ENCODE peak calls at places on chromosome 13, in seven cellular contexts. M is PC-9, D is astrocyte, F is osteoblast, V is GM23338, G is H9, T is fibroblast of lung. C is an unnamed sample. For H3K79me2, the result is how much of the 10 kb centered on the place peaks cover.

GRCh38 chr13:44617648-44618047 is 41.5 kb upstream of the TSC22D1 start:
- DNase-seq in M (no peak), D (no peak), F (no peak), V (peak), G (no peak), T (no peak), C (no peak)

GRCh38 chr13:112442483-112443090 is 66.4 kb downstream of the SPACA7 start:
- DNase-seq in M (no peak), D (no peak), F (peak), V (peak), G (peak), T (no peak), C (no peak)

GRCh38 chr13:41231786-41232185 is 31.6 kb downstream of the MTRF1 start:
- DNase-seq in M (no peak), D (peak), F (no peak), V (no peak), G (no peak), T (peak), C (no peak)

GRCh38 chr13:46295531-46296464 is 84.1 kb downstream of the LRRC63 start:
- DNase-seq in M (no peak), D (peak), F (peak), V (no peak), G (no peak), T (peak), C (peak)

GRCh38 chr13:107767119-107767518 is 448.2 kb downstream of the LIG4 start:
- DNase-seq in M (peak), D (no peak), F (no peak), V (no peak), G (no peak), T (no peak), C (no peak)

GRCh38 chr13:42707003-42707402 is 74.4 kb upstream of the FAM216B start:
- DNase-seq in M (no peak), D (no peak), F (no peak), V (no peak), G (no peak), T (no peak), C (no peak)

GRCh38 chr13:113225515-113225914 is 16.1 kb downstream of the CUL4A start:
- DNase-seq in M (no peak), D (no peak), F (no peak), V (no peak), G (no peak), T (no peak), C (no peak)

GRCh38 chr13:22220186-22221160 is 549.6 kb downstream of the FGF9 start:
- DNase-seq in M (no peak), D (no peak), F (no peak), V (no peak), G (no peak), T (no peak), C (no peak)

GRCh38 chr13:45108716-45109706 is 11.3 kb upstream of the GTF2F2 start:
- DNase-seq in M (no peak), D (peak), F (peak), V (peak), G (peak), T (peak), C (no peak)

GRCh38 chr13:106567421-106568224 is at the start of gene ARGLU1:
- DNase-seq in M (peak), D (peak), F (peak), V (peak), G (peak), T (peak), C (peak)

GRCh38 chr13:90477194-90477593 is 870.3 kb upstream of the MIR17HG start:
- DNase-seq in M (no peak), D (no peak), F (no peak), V (no peak), G (no peak), T (peak), C (no peak)

GRCh38 chr13:86870388-86870966 is 800.7 kb upstream of the SLITRK5 start:
- DNase-seq in M (no peak), D (no peak), F (no peak), V (peak), G (no peak), T (no peak), C (peak)

GRCh38 chr13:27359203-27359821 is 65.1 kb upstream of the GTF3A start:
- DNase-seq in M (peak), D (no peak), F (peak), V (peak), G (peak), T (peak), C (peak)

GRCh38 chr13:112443191-112444000 is 67.2 kb downstream of the SPACA7 start:
- DNase-seq in M (no peak), D (no peak), F (peak), V (peak), G (peak), T (no peak), C (peak)

GRCh38 chr13:97967226-97967625 is 13.8 kb downstream of the IPO5 start:
- DNase-seq in M (no peak), D (no peak), F (no peak), V (no peak), G (no peak), T (no peak), C (no peak)

GRCh38 chr13:33264620-33264978 is 21.0 kb downstream of the STARD13 start:
- DNase-seq in M (peak), D (no peak), F (peak), V (no peak), G (no peak), T (no peak), C (no peak)

GRCh38 chr13:51643114-51643881 is 59.0 kb downstream of the WDFY2 start:
- DNase-seq in M (peak), D (peak), F (peak), V (peak), G (no peak), T (peak), C (no peak)

GRCh38 chr13:104875008-104875762 is 1660.3 kb downstream of the EFNB2 start:
- DNase-seq in M (no peak), D (no peak), F (no peak), V (peak), G (no peak), T (no peak), C (no peak)

GRCh38 chr13:111047326-111047725 is 67.8 kb upstream of the ARHGEF7 start:
- DNase-seq in M (no peak), D (no peak), F (no peak), V (no peak), G (no peak), T (no peak), C (no peak)

GRCh38 chr13:58452123-58452623 is 820.6 kb downstream of the PCDH17 start:
- DNase-seq in M (no peak), D (peak), F (no peak), V (peak), G (no peak), T (peak), C (no peak)

GRCh38 chr13:36888645-36889044 is 31.4 kb downstream of the SMAD9 start:
- DNase-seq in M (no peak), D (no peak), F (no peak), V (no peak), G (no peak), T (peak), C (no peak)

GRCh38 chr13:24127116-24127631 is 33.3 kb upstream of the SPATA13 start:
- DNase-seq in M (peak), D (no peak), F (no peak), V (no peak), G (no peak), T (peak), C (no peak)

GRCh38 chr13:41040584-41041334 is 20.6 kb upstream of the WBP4 start:
- DNase-seq in M (no peak), D (no peak), F (no peak), V (no peak), G (no peak), T (peak), C (no peak)

GRCh38 chr13:110869805-110870706 is 44.8 kb downstream of the ANKRD10 start:
- DNase-seq in M (peak), D (peak), F (peak), V (peak), G (peak), T (peak), C (no peak)

GRCh38 chr13:27112006-27112405 is 59.6 kb downstream of the USP12 start:
- DNase-seq in M (no peak), D (no peak), F (no peak), V (no peak), G (no peak), T (no peak), C (no peak)

GRCh38 chr13:67353891-67354459 is 123.8 kb upstream of the PCDH9 start:
- DNase-seq in M (no peak), D (peak), F (peak), V (no peak), G (no peak), T (peak), C (no peak)

GRCh38 chr13:109655206-109655600 is 131.2 kb downstream of the IRS2 start:
- DNase-seq in M (no peak), D (no peak), F (no peak), V (no peak), G (no peak), T (no peak), C (no peak)

GRCh38 chr13:71625694-71626093 is 241.3 kb downstream of the DACH1 start:
- DNase-seq in M (no peak), D (peak), F (no peak), V (no peak), G (no peak), T (peak), C (no peak)

GRCh38 chr13:45167611-45168554 is 33.0 kb downstream of the KCTD4 start:
- DNase-seq in M (peak), D (no peak), F (peak), V (no peak), G (no peak), T (peak), C (no peak)

GRCh38 chr13:20181180-20181579 is 11.6 kb downstream of the GJB2 start:
- DNase-seq in M (no peak), D (no peak), F (no peak), V (no peak), G (no peak), T (no peak), C (no peak)

GRCh38 chr13:26219726-26220125 is 2.4 kb downstream of the RNF6 start:
- DNase-seq in M (no peak), D (peak), F (no peak), V (no peak), G (no peak), T (peak), C (no peak)

GRCh38 chr13:107124129-107124718 is 556.3 kb upstream of the ARGLU1 start:
- DNase-seq in M (peak), D (no peak), F (no peak), V (peak), G (no peak), T (peak), C (peak)

GRCh38 chr13:33279898-33280549 is 5.5 kb downstream of the STARD13 start:
- DNase-seq in M (peak), D (peak), F (peak), V (no peak), G (no peak), T (peak), C (no peak)

GRCh38 chr13:34085199-34085598 is 267.2 kb downstream of the RFC3 start:
- DNase-seq in M (no peak), D (no peak), F (no peak), V (no peak), G (no peak), T (no peak), C (no peak)

GRCh38 chr13:91369432-91369831 is 21.9 kb downstream of the MIR17HG start:
- DNase-seq in M (no peak), D (peak), F (no peak), V (no peak), G (no peak), T (peak), C (no peak)

DNA sequence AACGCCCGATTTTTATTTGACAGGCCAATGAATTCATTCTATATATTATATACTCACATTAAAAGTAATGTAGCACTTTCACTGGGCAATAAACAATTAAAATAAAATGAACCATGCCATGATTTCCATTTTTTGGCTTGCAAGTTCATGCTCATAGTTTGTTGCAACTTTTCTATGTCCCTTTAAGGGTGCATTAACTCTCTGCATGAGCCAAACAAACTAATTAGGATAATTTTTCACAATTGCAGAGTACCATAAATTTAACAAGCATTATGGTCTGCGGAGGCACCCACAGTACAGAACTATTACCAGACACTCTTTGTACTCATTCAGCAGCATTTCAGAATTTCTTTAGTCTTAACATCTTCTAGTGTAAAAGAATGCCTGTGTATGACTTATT is 1.4 kb downstream of the LHFPL6 start:
- DNase-seq in M (no peak), D (no peak), F (no peak), V (no peak), G (no peak), T (no peak), C (no peak)
- H3K79me2 ChIP-seq in M (under half), D (under half), F (half or more), V (under half), G (under half), T (under half), C (half or more)

GRCh38 chr13:98997738-98998641 is 20.1 kb upstream of the DOCK9 start:
- DNase-seq in M (peak), D (peak), F (peak), V (no peak), G (no peak), T (peak), C (no peak)
- H3K27ac ChIP-seq in M (no peak), D (no peak), F (no peak), V (no peak), G (no peak), T (no peak), C (no peak)

GRCh38 chr13:99516153-99516929 is 15.1 kb downstream of the TM9SF2 start:
- DNase-seq in M (no peak), D (no peak), F (peak), V (no peak), G (no peak), T (no peak), C (no peak)
- H3K79me2 ChIP-seq in M (half or more), D (half or more), F (half or more), V (half or more), G (under half), T (under half), C (half or more)

GRCh38 chr13:75489502-75490263 is 7.7 kb upstream of the TBC1D4 start:
- DNase-seq in M (peak), D (peak), F (no peak), V (no peak), G (no peak), T (peak), C (no peak)
- H3K27ac ChIP-seq in M (peak), D (no peak), F (no peak), V (no peak), G (no peak), T (no peak), C (no peak)

GRCh38 chr13:77902319-77902963 is 16.2 kb downstream of the EDNRB start:
- DNase-seq in M (no peak), D (no peak), F (no peak), V (no peak), G (no peak), T (no peak), C (no peak)
- H3K79me2 ChIP-seq in M (under half), D (under half), F (under half), V (under half), G (under half), T (under half), C (under half)